ENCODE peak calls at places on chromosomes 1 and 21, in six cellular contexts. Y is cardiac muscle cell, F is hepatocyte, Q is OCI-LY7, S is heart left ventricle, M is body of pancreas. O is an unnamed sample. For H3K9me3, the result is how much of the 10 kb centered on the place peaks cover.

GRCh38 chr1:169809370-169810095 is 14.8 kb upstream of the METTL18 start:
- DNase-seq in Y (peak), F (peak), Q (peak), S (no peak), M (peak), O (no peak)

GRCh38 chr1:232981161-232981560 is 30.8 kb downstream of the NTPCR start:
- DNase-seq in Y (no peak), F (no peak), Q (no peak), S (no peak), M (no peak), O (no peak)

GRCh38 chr1:16167331-16168143 is 11.7 kb upstream of the EPHA2 start:
- DNase-seq in Y (no peak), F (peak), Q (peak), S (peak), M (no peak), O (no peak)

GRCh38 chr1:23930861-23931471 is 17.8 kb upstream of the CNR2 start:
- DNase-seq in Y (peak), F (peak), Q (peak), S (no peak), M (no peak), O (no peak)

GRCh38 chr21:29187939-29188338 is 57.5 kb downstream of the MAP3K7CL start:
- DNase-seq in Y (peak), F (no peak), Q (no peak), S (no peak), M (peak), O (peak)

GRCh38 chr1:209685835-209686234 is 10.6 kb downstream of the G0S2 start:
- DNase-seq in Y (no peak), F (no peak), Q (no peak), S (no peak), M (no peak), O (no peak)

GRCh38 chr1:43586136-43586726 is 55.5 kb downstream of the PTPRF start:
- DNase-seq in Y (no peak), F (no peak), Q (no peak), S (no peak), M (no peak), O (no peak)

GRCh38 chr1:229191066-229191674 is 79.7 kb upstream of the RAB4A start:
- DNase-seq in Y (no peak), F (no peak), Q (no peak), S (no peak), M (no peak), O (no peak)

GRCh38 chr1:43357251-43357650 is 1.5 kb upstream of the CDC20 start:
- DNase-seq in Y (no peak), F (no peak), Q (no peak), S (no peak), M (no peak), O (no peak)

GRCh38 chr1:210072129-210072528 is 134.1 kb downstream of the SYT14 start:
- DNase-seq in Y (no peak), F (no peak), Q (no peak), S (no peak), M (no peak), O (no peak)

GRCh38 chr1:244353572-244354091 is 98.1 kb downstream of the ADSS2 start:
- DNase-seq in Y (peak), F (peak), Q (no peak), S (peak), M (peak), O (peak)

GRCh38 chr21:43703068-43703880 is 15.7 kb upstream of the PDXK start:
- DNase-seq in Y (peak), F (peak), Q (no peak), S (peak), M (peak), O (no peak)

GRCh38 chr1:245409341-245410195 is 254.8 kb downstream of the KIF26B start:
- DNase-seq in Y (no peak), F (peak), Q (no peak), S (no peak), M (no peak), O (no peak)

GRCh38 chr1:202860744-202861419 is 28.1 kb downstream of the RABIF start:
- DNase-seq in Y (peak), F (peak), Q (no peak), S (peak), M (peak), O (no peak)

GRCh38 chr1:10161541-10162290 is 48.7 kb upstream of the KIF1B start:
- DNase-seq in Y (no peak), F (no peak), Q (no peak), S (peak), M (peak), O (peak)

GRCh38 chr1:186212574-186213224 is 162.4 kb downstream of the TPR start:
- DNase-seq in Y (peak), F (peak), Q (peak), S (peak), M (peak), O (no peak)

GRCh38 chr21:18646114-18646513 is 242.5 kb upstream of the TMPRSS15 start:
- DNase-seq in Y (no peak), F (no peak), Q (no peak), S (no peak), M (no peak), O (no peak)

GRCh38 chr1:201277441-201277840 is 5.9 kb upstream of the PKP1 start:
- DNase-seq in Y (no peak), F (no peak), Q (no peak), S (no peak), M (no peak), O (no peak)

GRCh38 chr1:157142245-157142644 is 4.0 kb upstream of the ETV3 start:
- DNase-seq in Y (no peak), F (no peak), Q (no peak), S (no peak), M (no peak), O (no peak)

GRCh38 chr1:78570539-78570938 is 49.7 kb upstream of the IFI44L start:
- DNase-seq in Y (peak), F (no peak), Q (no peak), S (no peak), M (no peak), O (no peak)

GRCh38 chr1:91655912-91656449 is 155.3 kb downstream of the CDC7 start:
- DNase-seq in Y (no peak), F (no peak), Q (no peak), S (no peak), M (no peak), O (no peak)

GRCh38 chr1:76425843-76426145 is 351.2 kb downstream of the ST6GALNAC3 start:
- DNase-seq in Y (peak), F (no peak), Q (no peak), S (no peak), M (no peak), O (no peak)

GRCh38 chr1:153957744-153958110 is 685 bp downstream of the CRTC2 start:
- DNase-seq in Y (no peak), F (no peak), Q (peak), S (no peak), M (no peak), O (no peak)

GRCh38 chr21:37917612-37918011 is 1.4 kb upstream of the KCNJ6 start:
- DNase-seq in Y (peak), F (no peak), Q (no peak), S (no peak), M (no peak), O (no peak)

GRCh38 chr1:52141513-52142219 is at the start of gene ZFYVE9:
- DNase-seq in Y (peak), F (peak), Q (peak), S (peak), M (peak), O (peak)

GRCh38 chr1:41498391-41498790 is 13.9 kb upstream of the EDN2 start:
- DNase-seq in Y (no peak), F (no peak), Q (no peak), S (no peak), M (no peak), O (no peak)

GRCh38 chr1:209627349-209628196 is 24.7 kb downstream of the LAMB3 start:
- DNase-seq in Y (peak), F (peak), Q (peak), S (peak), M (peak), O (peak)

GRCh38 chr1:26094677-26095383 is 16.8 kb upstream of the PDIK1L start:
- DNase-seq in Y (peak), F (peak), Q (no peak), S (peak), M (no peak), O (peak)

GRCh38 chr21:15706686-15707085 is 23.1 kb upstream of the USP25 start:
- DNase-seq in Y (peak), F (peak), Q (no peak), S (no peak), M (no peak), O (no peak)

GRCh38 chr1:85201340-85202091 is 700 bp upstream of the SYDE2 start:
- DNase-seq in Y (peak), F (peak), Q (peak), S (peak), M (peak), O (peak)
- TF ChIP-seq CTCF in Y (peak), F (no peak), Q (no peak), S (no peak), M (peak), O (no peak)

GRCh38 chr1:160710531-160711252 is 930 bp downstream of the CD48 start:
- DNase-seq in Y (no peak), F (no peak), Q (peak), S (no peak), M (no peak), O (no peak)
- H3K4me3 ChIP-seq in Y (no peak), F (no peak), Q (peak), S (peak), M (no peak), O (no peak)

GRCh38 chr21:27407296-27407695 is 440.4 kb upstream of the ADAMTS5 start:
- DNase-seq in Y (peak), F (no peak), Q (no peak), S (no peak), M (no peak), O (no peak)

GRCh38 chr21:27418338-27418737 is 451.4 kb upstream of the ADAMTS5 start:
- DNase-seq in Y (no peak), F (no peak), Q (no peak), S (no peak), M (no peak), O (no peak)

GRCh38 chr21:27408826-27409225 is 441.9 kb upstream of the ADAMTS5 start:
- DNase-seq in Y (peak), F (no peak), Q (no peak), S (no peak), M (no peak), O (no peak)

DNA sequence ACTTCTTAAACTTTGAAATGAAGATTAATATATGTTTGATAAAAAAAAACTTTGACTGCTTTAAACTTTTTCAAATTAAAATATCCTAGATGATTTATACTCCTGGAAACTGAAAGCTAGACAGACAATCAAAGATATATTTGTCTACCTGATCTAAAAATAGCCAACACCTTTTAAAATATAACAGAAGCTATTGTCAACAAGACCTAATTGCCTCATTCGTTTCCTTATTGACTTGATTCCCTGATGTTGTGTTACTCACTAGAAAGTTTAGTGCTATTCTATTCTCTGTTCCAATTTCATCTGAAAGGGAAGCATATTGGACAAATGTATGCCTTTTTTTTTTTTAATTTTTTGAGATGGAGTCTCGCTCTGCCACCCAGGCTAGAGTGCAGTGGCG is 445.6 kb upstream of the ADAMTS5 start:
- DNase-seq in Y (no peak), F (no peak), Q (no peak), S (no peak), M (no peak), O (no peak)
- H3K9me3 ChIP-seq in Y (under half), F (under half), Q (under half), S (under half), M (under half), O (under half)

DNA sequence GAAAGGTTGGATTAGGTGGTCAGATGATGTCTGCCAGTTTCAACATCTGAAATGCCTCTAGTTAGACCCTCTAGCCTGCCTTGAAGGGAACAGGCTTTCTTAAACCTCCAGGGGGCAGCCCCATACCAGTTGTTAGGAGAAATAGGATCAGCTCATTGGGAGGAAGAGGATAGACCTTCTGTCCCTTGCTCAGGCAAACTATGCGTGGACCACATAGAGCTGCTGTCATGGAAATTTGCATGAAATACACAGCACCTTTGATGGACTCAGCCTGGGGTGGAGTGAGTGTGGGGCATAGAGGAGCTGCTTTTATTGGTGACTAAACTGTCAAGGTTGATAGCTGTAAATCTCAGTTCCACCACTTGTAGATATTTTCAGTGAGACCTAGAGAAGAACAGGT is 38.4 kb upstream of the SPAG17 start:
- DNase-seq in Y (peak), F (peak), Q (peak), S (peak), M (no peak), O (peak)
- TF ChIP-seq CTCF in Y (peak), F (peak), Q (peak), S (no peak), M (peak), O (peak)